ENCODE peak calls at places on chromosomes 1 and 21, in ten cellular contexts. Z is body of pancreas; F is mucosa of gallbladder; E is kidney glomerular epithelial cell; A is Right ventricle myocardium superior; P is GM20000; J is mesendoderm; S is activated T-cell treated with anti-CD3 and anti-CD28 coated beads, Interleukin-2, amount 50 U/mL, for 48 hours; H is left cardiac atrium; O is endothelial cell. M is an unnamed sample.

GRCh38 chr1:27868932-27869718 is 3.2 kb upstream of the THEMIS2 start:
- DNase-seq in O (no peak), S (peak; percentile 73), E (no peak), Z (no peak), F (no peak), J (no peak), P (peak; percentile 53), A (peak; percentile 56), H (peak; percentile 24), M (no peak)

GRCh38 chr1:244674446-244674845 is 21.5 kb downstream of the DESI2 start:
- DNase-seq in E (no peak), F (no peak), Z (no peak), O (no peak), A (no peak), S (no peak), H (no peak), P (no peak), J (no peak), M (no peak)

GRCh38 chr21:27636671-27637070 is 669.8 kb upstream of the ADAMTS5 start:
- DNase-seq in Z (no peak), P (no peak), J (no peak), S (no peak), F (no peak), O (no peak), H (no peak), A (no peak), E (no peak), M (no peak)

GRCh38 chr1:67479146-67479891 is 49.1 kb upstream of the SERBP1 start:
- DNase-seq in S (peak; percentile 48), J (no peak), A (no peak), E (peak; percentile 51), O (no peak), H (peak; percentile 29), P (no peak), F (peak; percentile 16), Z (peak; percentile 57), M (no peak)

GRCh38 chr1:115679141-115679611 is 37.4 kb downstream of the VANGL1 start:
- DNase-seq in A (peak; percentile 66), E (peak; percentile 31), P (no peak), O (no peak), J (peak; percentile 66), Z (no peak), F (no peak), H (peak; percentile 48), S (no peak), M (no peak)

GRCh38 chr1:50368179-50369007 is 54.9 kb downstream of the DMRTA2 start:
- DNase-seq in Z (peak; percentile 58), J (peak; percentile 53), O (peak; percentile 67), P (peak; percentile 67), A (no peak), S (peak; percentile 56), H (peak; percentile 28), F (no peak), E (peak; percentile 17), M (no peak)

GRCh38 chr1:190908691-190909090 is 431.0 kb upstream of the BRINP3 start:
- DNase-seq in F (no peak), P (no peak), E (no peak), Z (no peak), O (no peak), H (no peak), J (no peak), S (no peak), A (no peak), M (no peak)

GRCh38 chr1:183191833-183192232 is 5.8 kb downstream of the LAMC2 start:
- DNase-seq in Z (no peak), F (no peak), J (no peak), S (no peak), P (no peak), E (peak; percentile 83), O (no peak), H (no peak), A (no peak), M (no peak)

M was measured in chondrocyte.